ENCODE peak calls at places on chromosome 21, in six cellular contexts. F is A549, W is K562, Y is astrocyte of the spinal cord, E is fibroblast of mammary gland, K is HFF-Myc. Q is an unnamed sample.
A peak's percentile ranks its signal among the peaks of the same experiment; 100 is the strongest.

GRCh38 chr21:39073717-39074116 is 109.5 kb downstream of the PSMG1 start:
- DNase-seq in W (no peak), K (no peak), Y (no peak), F (no peak), E (no peak), Q (no peak)

GRCh38 chr21:17925000-17925610 is 105.9 kb upstream of the C21orf91 start:
- DNase-seq in K (peak; percentile 72), Y (peak; percentile 57), W (peak; percentile 76), F (peak; percentile 30), E (peak; percentile 68), Q (peak; percentile 78)

GRCh38 chr21:40393091-40393490 is 453.9 kb downstream of the DSCAM start:
- DNase-seq in F (no peak), E (no peak), W (no peak), Y (no peak), K (no peak), Q (no peak)

GRCh38 chr21:25767921-25768320 is 33.1 kb downstream of the GABPA start:
- DNase-seq in E (no peak), F (no peak), W (no peak), Y (no peak), K (no peak), Q (no peak)

GRCh38 chr21:35965699-35966098 is 94.6 kb downstream of the SETD4 start:
- DNase-seq in K (no peak), E (no peak), W (no peak), F (no peak), Y (no peak), Q (no peak)

GRCh38 chr21:20996421-20997307 is 1.5 kb upstream of the NCAM2 start:
- DNase-seq in F (no peak), Y (peak; percentile 52), K (no peak), W (no peak), E (no peak), Q (peak; percentile 89)

GRCh38 chr21:25983745-25984144 is 186.8 kb downstream of the APP start:
- DNase-seq in E (no peak), Y (no peak), W (no peak), K (no peak), F (no peak), Q (peak; percentile 19)

GRCh38 chr21:35048183-35048601 is 910 bp downstream of the RUNX1 start:
- DNase-seq in W (no peak), K (peak; percentile 5), Y (no peak), E (no peak), F (peak; percentile 7), Q (no peak)

GRCh38 chr21:37869661-37870060 is 46.6 kb downstream of the KCNJ6 start:
- DNase-seq in K (no peak), F (no peak), Y (no peak), E (no peak), W (no peak), Q (no peak)

GRCh38 chr21:38494688-38495087 is 3.6 kb downstream of the ERG start:
- DNase-seq in W (no peak), K (no peak), F (no peak), Y (peak; percentile 47), E (no peak), Q (peak; percentile 43)

GRCh38 chr21:38768385-38769071 is 37.2 kb upstream of the ETS2 start:
- DNase-seq in W (no peak), Y (peak; percentile 93), F (peak; percentile 42), K (peak; percentile 47), E (peak; percentile 95), Q (peak; percentile 94)

GRCh38 chr21:38319781-38320180 is 63.0 kb downstream of the KCNJ15 start:
- DNase-seq in E (peak; percentile 82), K (no peak), F (no peak), W (no peak), Y (no peak), Q (peak; percentile 26)

GRCh38 chr21:45923146-45923545 is 58.4 kb upstream of the COL6A1 start:
- DNase-seq in K (peak; percentile 25), E (peak; percentile 58), Y (peak; percentile 82), F (peak; percentile 58), W (peak; percentile 26), Q (peak; percentile 86)

GRCh38 chr21:39385299-39386145 is 36.6 kb upstream of the HMGN1 start:
- DNase-seq in K (no peak), W (no peak), F (peak; percentile 92), E (peak; percentile 72), Y (peak; percentile 80), Q (peak; percentile 89)

GRCh38 chr21:43357708-43358430 is 69.1 kb downstream of the SIK1 start:
- DNase-seq in Y (no peak), K (no peak), E (no peak), F (no peak), W (no peak), Q (no peak)

GRCh38 chr21:39149882-39150281 is 33.4 kb downstream of the PSMG1 start:
- DNase-seq in E (no peak), K (no peak), Y (no peak), W (no peak), F (no peak), Q (no peak)

GRCh38 chr21:34878940-34879339 is 170.2 kb downstream of the RUNX1 start:
- DNase-seq in E (no peak), F (no peak), Y (no peak), K (no peak), W (no peak), Q (no peak)

GRCh38 chr21:43600642-43601397 is 58.5 kb downstream of the HSF2BP start:
- DNase-seq in E (peak; percentile 78), W (no peak), Y (peak; percentile 96), K (no peak), F (peak; percentile 72), Q (peak; percentile 98)

GRCh38 chr21:14545906-14546480 is at the start of gene SAMSN1:
- DNase-seq in W (peak; percentile 91), Y (no peak), K (no peak), F (no peak), E (no peak), Q (peak; percentile 45)

GRCh38 chr21:38972078-38972477 is 166.3 kb downstream of the ETS2 start:
- DNase-seq in K (no peak), Y (no peak), E (no peak), W (no peak), F (no peak), Q (no peak)

GRCh38 chr21:37845535-37845934 is 70.7 kb downstream of the KCNJ6 start:
- DNase-seq in W (no peak), K (no peak), E (no peak), F (no peak), Y (no peak), Q (no peak)

GRCh38 chr21:35792569-35792968 is 267.8 kb downstream of the SETD4 start:
- DNase-seq in K (no peak), E (peak; percentile 15), W (no peak), F (no peak), Y (no peak), Q (no peak)

GRCh38 chr21:16838330-16838729 is 674.5 kb upstream of the CXADR start:
- DNase-seq in E (peak; percentile 24), Y (peak; percentile 23), W (no peak), F (no peak), K (no peak), Q (peak; percentile 16)

GRCh38 chr21:14773777-14774345 is 227.7 kb upstream of the SAMSN1 start:
- DNase-seq in K (no peak), E (peak; percentile 48), Y (peak; percentile 19), W (peak; percentile 90), F (peak; percentile 19), Q (peak; percentile 72)

GRCh38 chr21:24844672-24845071 is 762.6 kb downstream of the MRPL39 start:
- DNase-seq in W (no peak), K (no peak), E (no peak), Y (no peak), F (no peak), Q (no peak)

DNA sequence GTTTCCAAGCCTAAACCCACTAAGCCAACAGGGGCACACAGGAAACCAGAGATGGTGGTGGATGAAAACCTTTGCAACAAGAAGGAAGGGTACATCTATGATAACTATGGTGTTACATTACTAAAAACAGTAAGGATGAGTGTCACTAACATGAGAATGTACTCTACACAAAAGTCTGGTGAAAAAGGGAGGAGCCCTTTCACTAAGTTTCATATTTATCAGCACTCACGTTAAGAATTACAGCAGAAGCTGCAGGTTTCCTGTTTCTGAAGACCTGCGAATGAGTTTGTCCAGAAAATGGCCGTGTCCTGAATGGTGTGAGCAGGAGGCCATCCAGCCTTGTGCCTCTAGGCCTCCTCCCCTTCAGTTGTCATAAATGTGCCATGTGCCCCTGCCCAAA is 17.8 kb downstream of the ABCG1 start:
- DNase-seq in F (no peak), E (no peak), K (no peak), Y (no peak), W (no peak), Q (no peak)
- H3K4me3 ChIP-seq in F (no peak overlapping the region), E (no peak overlapping the region), K (no peak overlapping the region), Y (no peak overlapping the region), W (no peak overlapping the region), Q (no peak overlapping the region)

DNA sequence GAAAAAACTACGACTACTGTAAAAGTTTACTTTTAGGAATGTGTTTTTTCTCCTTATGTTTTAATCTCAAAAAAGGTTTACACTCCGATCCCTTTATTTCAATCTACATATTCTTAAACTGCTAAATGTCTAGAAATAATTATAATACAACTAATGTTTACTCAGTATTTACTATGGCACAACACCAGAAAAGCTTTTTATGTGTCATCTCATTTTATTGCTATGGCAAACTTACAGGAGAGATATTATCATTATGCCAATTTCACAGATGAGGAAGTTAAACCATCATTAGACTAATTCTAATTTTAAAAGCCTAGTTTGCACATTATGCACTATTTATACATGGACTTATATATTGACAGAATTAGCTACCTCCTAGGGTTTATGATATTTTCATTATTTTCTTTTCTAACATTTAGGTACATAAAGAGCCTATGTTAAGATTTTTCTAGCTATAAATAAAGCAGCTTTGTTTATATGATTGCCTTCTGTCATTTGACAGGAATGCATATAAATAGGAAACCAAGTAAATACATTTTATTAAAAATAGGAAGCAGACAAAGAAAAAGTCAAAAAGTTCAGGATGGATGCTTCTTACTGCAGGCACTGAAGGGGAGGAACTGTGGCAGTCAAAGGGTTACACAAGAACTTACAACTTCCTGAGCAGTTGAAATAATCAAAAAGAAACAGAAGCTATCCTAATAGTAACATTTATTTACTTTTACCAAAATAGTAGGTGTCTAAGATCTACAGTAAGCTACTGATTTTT is 442.4 kb downstream of the LTN1 start:
- DNase-seq in E (peak; percentile 28), W (no peak), Y (no peak), K (no peak), F (no peak), Q (no peak)
- TF ChIP-seq CTCF in E (no peak), W (no peak), Y (no peak), K (no peak), F (no peak), Q (no peak)

GRCh38 chr21:32457360-32457840 is 44.9 kb downstream of the EVA1C start:
- DNase-seq in W (peak; percentile 27), K (no peak), F (peak; percentile 74), E (peak; percentile 48), Y (no peak), Q (peak; percentile 26)
- H3K4me3 ChIP-seq in W (no peak overlapping the region), K (no peak overlapping the region), F (no peak overlapping the region), E (no peak overlapping the region), Y (no peak overlapping the region), Q (no peak overlapping the region)

DNA sequence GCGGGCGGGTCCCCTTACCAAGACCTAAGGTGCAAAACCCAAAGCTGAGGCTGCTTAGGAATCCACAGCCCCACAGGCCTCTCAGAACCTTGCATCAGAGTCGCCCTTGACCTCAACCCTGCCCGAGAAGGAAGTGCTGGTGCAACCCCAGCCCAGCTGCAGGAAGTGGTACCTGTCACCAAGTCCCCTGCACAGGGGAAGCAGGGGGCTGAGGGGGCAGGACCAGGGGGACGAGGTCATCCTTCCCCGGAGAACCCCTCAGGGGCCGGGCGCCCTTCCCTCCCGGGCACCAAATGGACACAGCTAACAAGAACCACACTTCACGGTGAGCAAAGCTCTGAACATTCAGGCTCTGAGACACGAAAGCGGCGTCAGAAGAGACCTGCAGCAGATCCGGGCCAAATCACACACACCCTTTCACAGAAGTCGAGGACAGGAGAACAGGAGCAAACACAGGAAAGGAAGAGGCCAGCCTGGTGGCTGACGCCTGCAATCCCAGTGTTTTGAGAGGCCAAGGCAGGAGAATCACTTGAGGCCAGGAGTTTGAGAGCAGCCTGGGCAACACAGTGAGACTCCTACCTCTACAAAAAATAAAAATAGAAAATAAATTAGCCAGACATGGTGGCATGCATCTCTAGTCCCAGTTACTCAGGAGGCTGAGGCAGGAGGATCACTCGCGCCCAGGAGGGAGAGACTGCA is 6.4 kb downstream of the ITGB2 start:
- DNase-seq in K (no peak), Y (no peak), F (no peak), E (no peak), W (no peak), Q (no peak)
- TF ChIP-seq CTCF in K (no peak), Y (no peak), F (no peak), E (no peak), W (no peak), Q (no peak)